ENCODE peak calls at places on chromosome 17, in nine cellular contexts. S is mammary epithelial cell, X is upper lobe of right lung, E is cardiac muscle cell, N is astrocyte of the spinal cord, G is lower leg skin, K is SK-N-SH, L is progenitor cell of endocrine pancreas, P is psoas muscle. A is an unnamed sample.

GRCh38 chr17:66564992-66565465 is 262.6 kb downstream of the PRKCA start:
- DNase-seq in S (no peak), X (no peak), E (no peak), N (peak; percentile 65), G (no peak), K (no peak), L (no peak), P (no peak), A (no peak)

GRCh38 chr17:16512011-16512410 is 20.0 kb upstream of the LRRC75A start:
- DNase-seq in S (no peak), X (no peak), E (no peak), N (peak; percentile 62), G (no peak), K (no peak), L (no peak), P (no peak), A (no peak)

GRCh38 chr17:8222630-8223355 is 12.4 kb upstream of the AURKB start:
- DNase-seq in S (peak; percentile 96), X (peak; percentile 97), E (peak; percentile 90), N (peak; percentile 96), G (peak; percentile 95), K (peak; percentile 76), L (peak; percentile 89), P (peak; percentile 97), A (peak; percentile 80)

GRCh38 chr17:30969989-30970680 is 704 bp upstream of the RNF135 start:
- DNase-seq in S (peak; percentile 67), X (no peak), E (no peak), N (peak; percentile 41), G (no peak), K (no peak), L (no peak), P (peak; percentile 39), A (peak; percentile 32)

GRCh38 chr17:4542003-4542725 is 13.0 kb downstream of the MYBBP1A start:
- DNase-seq in S (no peak), X (no peak), E (no peak), N (no peak), G (no peak), K (no peak), L (no peak), P (no peak), A (no peak)

GRCh38 chr17:10756146-10756545 is 26.3 kb upstream of the TMEM220 start:
- DNase-seq in S (no peak), X (no peak), E (no peak), N (no peak), G (no peak), K (no peak), L (no peak), P (no peak), A (no peak)

GRCh38 chr17:49687878-49688491 is 10.1 kb upstream of the SPOP start:
- DNase-seq in S (no peak), X (no peak), E (no peak), N (peak; percentile 50), G (no peak), K (no peak), L (no peak), P (no peak), A (no peak)

GRCh38 chr17:82269882-82270500 is 3.5 kb downstream of the CSNK1D start:
- DNase-seq in S (no peak), X (peak; percentile 55), E (no peak), N (no peak), G (no peak), K (no peak), L (no peak), P (no peak), A (no peak)

GRCh38 chr17:4673986-4674770 is 29.8 kb downstream of the PELP1 start:
- DNase-seq in S (no peak), X (no peak), E (no peak), N (no peak), G (no peak), K (no peak), L (no peak), P (no peak), A (no peak)

GRCh38 chr17:49707246-49707607 is 537 bp downstream of the SLC35B1 start:
- DNase-seq in S (no peak), X (no peak), E (no peak), N (no peak), G (no peak), K (no peak), L (no peak), P (no peak), A (no peak)

GRCh38 chr17:50272711-50273653 is 1.3 kb upstream of the TMEM92 start:
- DNase-seq in S (no peak), X (peak; percentile 84), E (peak; percentile 78), N (peak; percentile 61), G (no peak), K (peak; percentile 97), L (peak; percentile 78), P (peak; percentile 75), A (peak; percentile 72)

GRCh38 chr17:17401271-17401781 is 75.5 kb upstream of the MED9 start:
- DNase-seq in S (peak; percentile 4), X (no peak), E (no peak), N (no peak), G (no peak), K (no peak), L (no peak), P (peak; percentile 46), A (no peak)

GRCh38 chr17:18361837-18362380 is 1.4 kb downstream of the SHMT1 start:
- DNase-seq in S (no peak), X (no peak), E (no peak), N (no peak), G (no peak), K (no peak), L (no peak), P (no peak), A (no peak)

GRCh38 chr17:82316651-82317393 is 586 bp downstream of the CD7 start:
- DNase-seq in S (no peak), X (no peak), E (no peak), N (no peak), G (no peak), K (no peak), L (no peak), P (no peak), A (no peak)

GRCh38 chr17:2797226-2797625 is 988 bp downstream of the RAP1GAP2 start:
- DNase-seq in S (no peak), X (no peak), E (no peak), N (no peak), G (no peak), K (peak; percentile 47), L (no peak), P (no peak), A (no peak)

GRCh38 chr17:74163271-74163821 is 40.1 kb upstream of the RPL38 start:
- DNase-seq in S (no peak), X (peak; percentile 29), E (no peak), N (no peak), G (no peak), K (no peak), L (no peak), P (no peak), A (no peak)

GRCh38 chr17:49437696-49438438 is 23.2 kb upstream of the PHB1 start:
- DNase-seq in S (no peak), X (no peak), E (no peak), N (no peak), G (no peak), K (no peak), L (no peak), P (no peak), A (no peak)

GRCh38 chr17:82933006-82933310 is 93.1 kb upstream of the ZNF750 start:
- DNase-seq in S (no peak), X (peak; percentile 41), E (no peak), N (no peak), G (no peak), K (no peak), L (no peak), P (peak; percentile 28), A (peak; percentile 4)

GRCh38 chr17:75595284-75595918 is 7.8 kb downstream of the MYO15B start:
- DNase-seq in S (no peak), X (no peak), E (no peak), N (no peak), G (no peak), K (no peak), L (no peak), P (no peak), A (no peak)

GRCh38 chr17:35088647-35088910 is 25.1 kb upstream of the RFFL start:
- DNase-seq in S (no peak), X (no peak), E (no peak), N (no peak), G (peak; percentile 31), K (no peak), L (no peak), P (peak; percentile 49), A (no peak)
- TF ChIP-seq CTCF in S (no peak), X (no peak), E (no peak), N (no peak), G (no peak), K (no peak), L (peak; percentile 35), P (no peak), A (no peak)

GRCh38 chr17:64015447-64015846 is 5.0 kb downstream of the ICAM2 start:
- DNase-seq in S (no peak), X (no peak), E (no peak), N (no peak), G (no peak), K (no peak), L (no peak), P (no peak), A (no peak)

GRCh38 chr17:64016974-64017373 is 3.5 kb downstream of the ICAM2 start:
- DNase-seq in S (no peak), X (no peak), E (no peak), N (no peak), G (no peak), K (no peak), L (no peak), P (no peak), A (no peak)

GRCh38 chr17:64017381-64017980 is 3.0 kb downstream of the ICAM2 start:
- DNase-seq in S (no peak), X (no peak), E (no peak), N (no peak), G (no peak), K (no peak), L (no peak), P (no peak), A (no peak)

GRCh38 chr17:64019486-64020067 is 856 bp downstream of the ICAM2 start:
- DNase-seq in S (no peak), X (no peak), E (no peak), N (no peak), G (no peak), K (no peak), L (no peak), P (no peak), A (no peak)

GRCh38 chr17:64016248-64016784 is 4.1 kb downstream of the ICAM2 start:
- DNase-seq in S (no peak), X (no peak), E (no peak), N (no peak), G (no peak), K (peak; percentile 23), L (no peak), P (no peak), A (no peak)
- TF ChIP-seq CTCF in S (no peak), X (peak; percentile 22), E (peak; percentile 20), N (no peak), G (no peak), K (peak; percentile 36), L (no peak), P (peak; percentile 17), A (no peak)

GRCh38 chr17:39699818-39700147 is at the start of gene ERBB2:
- DNase-seq in S (peak; percentile 74), X (peak; percentile 86), E (peak; percentile 87), N (peak; percentile 79), G (peak; percentile 74), K (no peak), L (peak; percentile 40), P (peak; percentile 81), A (no peak)
- TF ChIP-seq CTCF in S (no peak), X (no peak), E (no peak), N (no peak), G (no peak), K (no peak), L (no peak), P (no peak), A (no peak)

GRCh38 chr17:78559749-78560368 is 17.3 kb downstream of the DNAH17 start:
- DNase-seq in S (no peak), X (peak; percentile 71), E (no peak), N (no peak), G (no peak), K (no peak), L (no peak), P (peak; percentile 15), A (no peak)
- TF ChIP-seq CTCF in S (peak; percentile 31), X (peak; percentile 11), E (no peak), N (peak; percentile 4), G (no peak), K (no peak), L (no peak), P (no peak), A (no peak)